ENCODE peak calls at places on chromosomes 16 and 17, in six cellular contexts. One of them, this sample, is unnamed.

GRCh38 chr17:3810019-3810418 is 9.0 kb upstream of the ITGAE start:
- DNase-seq in fibroblast of the aortic adventitia: no peak
- DNase-seq in GM12865: no peak
- DNase-seq in pancreas: no peak
- DNase-seq in heart right ventricle: no peak
- DNase-seq in CD8-positive, alpha-beta T cell: no peak
- DNase-seq in this sample: no peak

GRCh38 chr16:72537684-72538083 is 365.7 kb upstream of the PMFBP1 start:
- DNase-seq in heart right ventricle: no peak
- DNase-seq in fibroblast of the aortic adventitia: peak; percentile 68
- DNase-seq in pancreas: no peak
- DNase-seq in GM12865: no peak
- DNase-seq in CD8-positive, alpha-beta T cell: no peak
- DNase-seq in this sample: no peak

GRCh38 chr17:31593806-31594205 is 202.3 kb downstream of the RAB11FIP4 start:
- DNase-seq in fibroblast of the aortic adventitia: peak; percentile 41
- DNase-seq in GM12865: no peak
- DNase-seq in heart right ventricle: peak; percentile 52
- DNase-seq in pancreas: no peak
- DNase-seq in CD8-positive, alpha-beta T cell: no peak
- DNase-seq in this sample: no peak

GRCh38 chr16:24281466-24281865 is 25.3 kb downstream of the CACNG3 start:
- DNase-seq in CD8-positive, alpha-beta T cell: no peak
- DNase-seq in GM12865: no peak
- DNase-seq in pancreas: no peak
- DNase-seq in fibroblast of the aortic adventitia: no peak
- DNase-seq in heart right ventricle: no peak
- DNase-seq in this sample: no peak

GRCh38 chr16:3745751-3746355 is 28.5 kb upstream of the TRAP1 start:
- DNase-seq in CD8-positive, alpha-beta T cell: no peak
- DNase-seq in fibroblast of the aortic adventitia: peak; percentile 39
- DNase-seq in pancreas: no peak
- DNase-seq in GM12865: no peak
- DNase-seq in heart right ventricle: no peak
- DNase-seq in this sample: no peak

GRCh38 chr16:4501071-4501478 is 24.9 kb downstream of the HMOX2 start:
- DNase-seq in GM12865: no peak
- DNase-seq in pancreas: no peak
- DNase-seq in fibroblast of the aortic adventitia: peak; percentile 85
- DNase-seq in CD8-positive, alpha-beta T cell: no peak
- DNase-seq in heart right ventricle: no peak
- DNase-seq in this sample: no peak

GRCh38 chr17:5508855-5509254 is 22.5 kb downstream of the MIS12 start:
- DNase-seq in heart right ventricle: no peak
- DNase-seq in GM12865: no peak
- DNase-seq in fibroblast of the aortic adventitia: peak; percentile 57
- DNase-seq in CD8-positive, alpha-beta T cell: no peak
- DNase-seq in pancreas: no peak
- DNase-seq in this sample: no peak

GRCh38 chr16:88658714-88659113 is 4.2 kb downstream of the MVD start:
- DNase-seq in GM12865: no peak
- DNase-seq in fibroblast of the aortic adventitia: no peak
- DNase-seq in CD8-positive, alpha-beta T cell: peak; percentile 3
- DNase-seq in pancreas: no peak
- DNase-seq in heart right ventricle: no peak
- DNase-seq in this sample: no peak

GRCh38 chr17:9817086-9817485 is 4.8 kb downstream of the GSG1L2 start:
- DNase-seq in heart right ventricle: no peak
- DNase-seq in pancreas: no peak
- DNase-seq in GM12865: no peak
- DNase-seq in fibroblast of the aortic adventitia: no peak
- DNase-seq in CD8-positive, alpha-beta T cell: no peak
- DNase-seq in this sample: peak; percentile 85

GRCh38 chr17:64992325-64992802 is 64.2 kb downstream of the GNA13 start:
- DNase-seq in pancreas: no peak
- DNase-seq in heart right ventricle: no peak
- DNase-seq in fibroblast of the aortic adventitia: peak; percentile 16
- DNase-seq in CD8-positive, alpha-beta T cell: no peak
- DNase-seq in GM12865: no peak
- DNase-seq in this sample: no peak

GRCh38 chr16:73172621-73173312 is 124.8 kb upstream of the ZFHX3 start:
- DNase-seq in GM12865: no peak
- DNase-seq in CD8-positive, alpha-beta T cell: no peak
- DNase-seq in pancreas: peak; percentile 89
- DNase-seq in heart right ventricle: peak; percentile 86
- DNase-seq in fibroblast of the aortic adventitia: peak; percentile 98
- DNase-seq in this sample: peak; percentile 82

GRCh38 chr17:42520540-42520951 is 15.5 kb upstream of the NAGLU start:
- DNase-seq in CD8-positive, alpha-beta T cell: peak; percentile 51
- DNase-seq in fibroblast of the aortic adventitia: no peak
- DNase-seq in GM12865: no peak
- DNase-seq in pancreas: no peak
- DNase-seq in heart right ventricle: no peak
- DNase-seq in this sample: no peak

GRCh38 chr17:12736526-12736925 is 52.8 kb upstream of the ARHGAP44 start:
- DNase-seq in pancreas: no peak
- DNase-seq in GM12865: no peak
- DNase-seq in fibroblast of the aortic adventitia: no peak
- DNase-seq in CD8-positive, alpha-beta T cell: no peak
- DNase-seq in heart right ventricle: no peak
- DNase-seq in this sample: no peak

GRCh38 chr16:30350134-30350871 is 4.8 kb downstream of the CD2BP2 start:
- DNase-seq in pancreas: no peak
- DNase-seq in heart right ventricle: no peak
- DNase-seq in GM12865: peak; percentile 94
- DNase-seq in CD8-positive, alpha-beta T cell: no peak
- DNase-seq in fibroblast of the aortic adventitia: no peak
- DNase-seq in this sample: no peak

GRCh38 chr17:65389956-65390355 is 171.5 kb downstream of the AXIN2 start:
- DNase-seq in CD8-positive, alpha-beta T cell: no peak
- DNase-seq in GM12865: no peak
- DNase-seq in pancreas: no peak
- DNase-seq in fibroblast of the aortic adventitia: peak; percentile 46
- DNase-seq in heart right ventricle: no peak
- DNase-seq in this sample: no peak

GRCh38 chr16:14303182-14303618 is 232.1 kb downstream of the MRTFB start:
- DNase-seq in pancreas: no peak
- DNase-seq in CD8-positive, alpha-beta T cell: no peak
- DNase-seq in fibroblast of the aortic adventitia: peak; percentile 45
- DNase-seq in heart right ventricle: no peak
- DNase-seq in GM12865: no peak
- DNase-seq in this sample: no peak

GRCh38 chr17:40605301-40605700 is 40.0 kb upstream of the CCR7 start:
- DNase-seq in heart right ventricle: no peak
- DNase-seq in pancreas: no peak
- DNase-seq in fibroblast of the aortic adventitia: no peak
- DNase-seq in CD8-positive, alpha-beta T cell: peak; percentile 81
- DNase-seq in GM12865: no peak
- DNase-seq in this sample: no peak

GRCh38 chr16:60674241-60674640 is 1362.0 kb downstream of the CDH8 start:
- DNase-seq in GM12865: no peak
- DNase-seq in pancreas: no peak
- DNase-seq in heart right ventricle: no peak
- DNase-seq in fibroblast of the aortic adventitia: no peak
- DNase-seq in CD8-positive, alpha-beta T cell: no peak
- DNase-seq in this sample: no peak

GRCh38 chr16:17793354-17793753 is 322.6 kb upstream of the XYLT1 start:
- DNase-seq in CD8-positive, alpha-beta T cell: no peak
- DNase-seq in heart right ventricle: no peak
- DNase-seq in GM12865: no peak
- DNase-seq in fibroblast of the aortic adventitia: no peak
- DNase-seq in pancreas: no peak
- DNase-seq in this sample: no peak

GRCh38 chr17:8912060-8912981 is 44.8 kb upstream of the PIK3R6 start:
- DNase-seq in fibroblast of the aortic adventitia: no peak
- DNase-seq in GM12865: no peak
- DNase-seq in heart right ventricle: no peak
- DNase-seq in pancreas: no peak
- DNase-seq in CD8-positive, alpha-beta T cell: no peak
- DNase-seq in this sample: no peak

GRCh38 chr17:33596904-33597303 is 303.8 kb upstream of the ASIC2 start:
- DNase-seq in pancreas: no peak
- DNase-seq in fibroblast of the aortic adventitia: no peak
- DNase-seq in heart right ventricle: no peak
- DNase-seq in GM12865: no peak
- DNase-seq in CD8-positive, alpha-beta T cell: no peak
- DNase-seq in this sample: no peak

GRCh38 chr16:3646348-3646920 is 8.1 kb upstream of the DNASE1 start:
- DNase-seq in fibroblast of the aortic adventitia: no peak
- DNase-seq in GM12865: no peak
- DNase-seq in pancreas: no peak
- DNase-seq in heart right ventricle: no peak
- DNase-seq in CD8-positive, alpha-beta T cell: no peak
- DNase-seq in this sample: peak; percentile 95

GRCh38 chr17:76414334-76415295 is 30.2 kb downstream of the SPHK1 start:
- DNase-seq in heart right ventricle: peak; percentile 80
- DNase-seq in pancreas: peak; percentile 91
- DNase-seq in fibroblast of the aortic adventitia: peak; percentile 85
- DNase-seq in CD8-positive, alpha-beta T cell: no peak
- DNase-seq in GM12865: no peak
- DNase-seq in this sample: no peak

GRCh38 chr17:30299000-30299399 is 7.3 kb upstream of the BLMH start:
- DNase-seq in pancreas: no peak
- DNase-seq in heart right ventricle: no peak
- DNase-seq in fibroblast of the aortic adventitia: peak; percentile 47
- DNase-seq in CD8-positive, alpha-beta T cell: no peak
- DNase-seq in GM12865: no peak
- DNase-seq in this sample: no peak

DNA sequence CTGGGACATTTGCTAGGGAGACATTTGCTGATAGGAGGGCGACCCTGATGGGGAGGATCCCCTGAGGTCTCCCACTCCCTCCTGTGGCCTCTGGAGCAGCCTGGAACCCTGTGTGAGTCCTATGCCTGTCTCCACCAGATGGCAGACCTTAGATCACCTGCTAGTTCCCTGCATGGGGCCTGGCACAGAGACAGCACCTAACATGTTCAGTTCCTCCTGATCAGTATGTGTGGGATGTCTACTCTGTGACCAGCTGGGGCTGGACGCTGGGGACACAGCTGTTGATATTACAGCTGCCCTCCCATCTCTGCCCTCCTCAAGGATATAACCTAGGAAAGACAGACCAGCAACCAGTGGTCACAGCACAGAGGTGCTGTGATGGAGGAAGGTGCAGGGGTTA is 1.1 kb upstream of the ADCY7 start:
- DNase-seq in CD8-positive, alpha-beta T cell: peak; percentile 49
- DNase-seq in heart right ventricle: no peak
- DNase-seq in GM12865: peak; percentile 71
- DNase-seq in pancreas: no peak
- DNase-seq in fibroblast of the aortic adventitia: no peak
- DNase-seq in this sample: peak; percentile 54
- TF ChIP-seq CTCF in CD8-positive, alpha-beta T cell: peak; percentile 34
- TF ChIP-seq CTCF in heart right ventricle: no peak
- TF ChIP-seq CTCF in GM12865: peak; percentile 36
- TF ChIP-seq CTCF in pancreas: no peak
- TF ChIP-seq CTCF in fibroblast of the aortic adventitia: peak; percentile 23
- TF ChIP-seq CTCF in this sample: peak; percentile 55

GRCh38 chr16:86522639-86523038 is 12.3 kb downstream of the FOXF1 start:
- DNase-seq in GM12865: no peak
- DNase-seq in pancreas: no peak
- DNase-seq in fibroblast of the aortic adventitia: no peak
- DNase-seq in heart right ventricle: no peak
- DNase-seq in CD8-positive, alpha-beta T cell: no peak
- DNase-seq in this sample: no peak

GRCh38 chr16:86521236-86522197 is 11.2 kb downstream of the FOXF1 start:
- DNase-seq in fibroblast of the aortic adventitia: no peak
- DNase-seq in pancreas: no peak
- DNase-seq in GM12865: no peak
- DNase-seq in heart right ventricle: no peak
- DNase-seq in CD8-positive, alpha-beta T cell: no peak
- DNase-seq in this sample: no peak

GRCh38 chr16:86519007-86519648 is 8.8 kb downstream of the FOXF1 start:
- DNase-seq in GM12865: no peak
- DNase-seq in heart right ventricle: no peak
- DNase-seq in CD8-positive, alpha-beta T cell: no peak
- DNase-seq in pancreas: no peak
- DNase-seq in fibroblast of the aortic adventitia: no peak
- DNase-seq in this sample: no peak

GRCh38 chr16:86519649-86520316 is 9.5 kb downstream of the FOXF1 start:
- DNase-seq in heart right ventricle: peak; percentile 40
- DNase-seq in pancreas: no peak
- DNase-seq in GM12865: peak; percentile 62
- DNase-seq in fibroblast of the aortic adventitia: peak; percentile 70
- DNase-seq in CD8-positive, alpha-beta T cell: peak; percentile 32
- DNase-seq in this sample: no peak

DNA sequence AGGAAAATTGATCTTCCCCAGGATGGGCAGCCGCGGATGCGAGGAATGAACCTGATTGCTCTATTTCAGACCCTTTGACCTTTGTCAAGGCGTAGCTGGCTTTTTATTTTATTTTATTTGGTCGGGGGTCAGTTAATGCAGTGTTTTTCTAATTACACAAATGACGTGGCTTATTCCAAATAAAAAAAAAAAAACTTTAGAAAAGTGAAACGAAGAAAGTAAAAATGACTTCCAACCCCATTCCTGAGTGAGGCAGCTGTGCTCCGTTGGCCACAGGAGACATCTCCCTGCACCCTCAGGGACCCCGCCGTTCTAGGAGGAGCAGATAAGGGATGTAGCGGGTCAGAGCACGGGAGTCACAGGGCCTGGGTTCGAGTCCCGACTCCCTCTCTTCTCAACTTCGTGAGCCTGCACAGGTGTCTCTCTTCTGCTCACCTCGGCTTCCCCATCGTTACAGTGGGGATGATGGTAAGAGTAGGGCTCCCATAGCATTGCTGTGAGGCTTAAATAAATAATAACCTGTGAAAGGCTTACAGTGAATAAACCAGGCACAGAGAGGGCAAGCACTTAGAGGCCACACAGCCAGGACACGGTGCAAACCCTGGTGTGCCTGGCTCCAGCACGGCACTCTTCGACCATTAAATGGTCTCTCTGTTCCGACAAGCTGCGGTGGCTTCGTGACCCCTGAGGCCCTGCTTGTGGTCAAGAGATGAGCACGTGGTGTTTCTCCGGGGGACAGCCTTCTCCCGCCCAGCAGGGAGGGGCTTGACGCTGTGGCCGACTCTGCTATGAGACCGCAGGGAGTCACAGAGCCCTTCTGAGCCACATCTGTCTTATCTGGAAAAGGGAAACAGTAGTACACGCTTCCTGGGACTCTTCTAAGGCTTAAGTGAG is 10.2 kb downstream of the FOXF1 start:
- DNase-seq in CD8-positive, alpha-beta T cell: no peak
- DNase-seq in GM12865: no peak
- DNase-seq in pancreas: no peak
- DNase-seq in fibroblast of the aortic adventitia: no peak
- DNase-seq in heart right ventricle: no peak
- DNase-seq in this sample: no peak
- H3K4me3 ChIP-seq in CD8-positive, alpha-beta T cell: no peak overlapping the region
- H3K4me3 ChIP-seq in GM12865: no peak overlapping the region
- H3K4me3 ChIP-seq in pancreas: no peak overlapping the region
- H3K4me3 ChIP-seq in fibroblast of the aortic adventitia: peak overlapping the region; percentile 50
- H3K4me3 ChIP-seq in heart right ventricle: no peak overlapping the region
- H3K4me3 ChIP-seq in this sample: no peak overlapping the region

GRCh38 chr16:64455275-64455674 is 666.6 kb downstream of the CDH11 start:
- DNase-seq in GM12865: no peak
- DNase-seq in CD8-positive, alpha-beta T cell: no peak
- DNase-seq in fibroblast of the aortic adventitia: peak; percentile 76
- DNase-seq in pancreas: no peak
- DNase-seq in heart right ventricle: no peak
- DNase-seq in this sample: no peak
- TF ChIP-seq CTCF in GM12865: no peak
- TF ChIP-seq CTCF in CD8-positive, alpha-beta T cell: no peak
- TF ChIP-seq CTCF in fibroblast of the aortic adventitia: peak; percentile 33
- TF ChIP-seq CTCF in pancreas: no peak
- TF ChIP-seq CTCF in heart right ventricle: no peak
- TF ChIP-seq CTCF in this sample: no peak

GRCh38 chr16:78563905-78564304 is 464.5 kb downstream of the WWOX start:
- DNase-seq in CD8-positive, alpha-beta T cell: no peak
- DNase-seq in heart right ventricle: no peak
- DNase-seq in pancreas: no peak
- DNase-seq in fibroblast of the aortic adventitia: no peak
- DNase-seq in GM12865: no peak
- DNase-seq in this sample: no peak
- H3K4me3 ChIP-seq in CD8-positive, alpha-beta T cell: no peak overlapping the region
- H3K4me3 ChIP-seq in heart right ventricle: no peak overlapping the region
- H3K4me3 ChIP-seq in pancreas: no peak overlapping the region
- H3K4me3 ChIP-seq in fibroblast of the aortic adventitia: no peak overlapping the region
- H3K4me3 ChIP-seq in GM12865: no peak overlapping the region
- H3K4me3 ChIP-seq in this sample: no peak overlapping the region

This sample was measured in LNCaP clone FGC.